ENCODE peak calls at places on chromosomes 2 and 18, in eight cellular contexts. One of them, this sample, is unnamed.

GRCh38 chr2:25557179-25558036 is 116.0 kb downstream of the DTNB start:
- DNase-seq in DMS153: no peak
- DNase-seq in stimulated activated CD4-positive, alpha-beta T cell treated with anti-CD3 and anti-CD28 coated beads, TNF-alpha, amount 100 ng/mL, for 4 hours: no peak
- DNase-seq in esophagus squamous epithelium: no peak
- DNase-seq in CD8-positive, alpha-beta T cell: no peak
- DNase-seq in stimulated activated CD8-positive, alpha-beta memory T cell treated with anti-CD3 and anti-CD28 coated beads, Interleukin-12 subunit alpha, Interleukin-12 subunit beta, amount 100 ng/mL, for 4 hours: no peak
- DNase-seq in HEK293T: no peak
- DNase-seq in tibial artery: no peak
- DNase-seq in this sample: no peak

GRCh38 chr2:223585691-223586090 is 16.5 kb downstream of the SCG2 start:
- DNase-seq in DMS153: peak; percentile 84
- DNase-seq in CD8-positive, alpha-beta T cell: no peak
- DNase-seq in stimulated activated CD4-positive, alpha-beta T cell treated with anti-CD3 and anti-CD28 coated beads, TNF-alpha, amount 100 ng/mL, for 4 hours: no peak
- DNase-seq in HEK293T: no peak
- DNase-seq in stimulated activated CD8-positive, alpha-beta memory T cell treated with anti-CD3 and anti-CD28 coated beads, Interleukin-12 subunit alpha, Interleukin-12 subunit beta, amount 100 ng/mL, for 4 hours: no peak
- DNase-seq in tibial artery: no peak
- DNase-seq in esophagus squamous epithelium: no peak
- DNase-seq in this sample: no peak

GRCh38 chr2:222319576-222320440 is 21.0 kb upstream of the PAX3 start:
- DNase-seq in HEK293T: peak; percentile 44
- DNase-seq in tibial artery: no peak
- DNase-seq in esophagus squamous epithelium: no peak
- DNase-seq in stimulated activated CD8-positive, alpha-beta memory T cell treated with anti-CD3 and anti-CD28 coated beads, Interleukin-12 subunit alpha, Interleukin-12 subunit beta, amount 100 ng/mL, for 4 hours: no peak
- DNase-seq in CD8-positive, alpha-beta T cell: no peak
- DNase-seq in stimulated activated CD4-positive, alpha-beta T cell treated with anti-CD3 and anti-CD28 coated beads, TNF-alpha, amount 100 ng/mL, for 4 hours: no peak
- DNase-seq in DMS153: peak; percentile 41
- DNase-seq in this sample: no peak

GRCh38 chr2:42141687-42142475 is 27.3 kb upstream of the EML4 start:
- DNase-seq in stimulated activated CD8-positive, alpha-beta memory T cell treated with anti-CD3 and anti-CD28 coated beads, Interleukin-12 subunit alpha, Interleukin-12 subunit beta, amount 100 ng/mL, for 4 hours: no peak
- DNase-seq in stimulated activated CD4-positive, alpha-beta T cell treated with anti-CD3 and anti-CD28 coated beads, TNF-alpha, amount 100 ng/mL, for 4 hours: no peak
- DNase-seq in esophagus squamous epithelium: no peak
- DNase-seq in HEK293T: peak; percentile 65
- DNase-seq in CD8-positive, alpha-beta T cell: no peak
- DNase-seq in DMS153: peak; percentile 78
- DNase-seq in tibial artery: peak; percentile 75
- DNase-seq in this sample: no peak

GRCh38 chr2:54423213-54423612 is 32.9 kb upstream of the SPTBN1 start:
- DNase-seq in DMS153: no peak
- DNase-seq in HEK293T: no peak
- DNase-seq in stimulated activated CD8-positive, alpha-beta memory T cell treated with anti-CD3 and anti-CD28 coated beads, Interleukin-12 subunit alpha, Interleukin-12 subunit beta, amount 100 ng/mL, for 4 hours: no peak
- DNase-seq in stimulated activated CD4-positive, alpha-beta T cell treated with anti-CD3 and anti-CD28 coated beads, TNF-alpha, amount 100 ng/mL, for 4 hours: no peak
- DNase-seq in esophagus squamous epithelium: no peak
- DNase-seq in tibial artery: no peak
- DNase-seq in CD8-positive, alpha-beta T cell: no peak
- DNase-seq in this sample: no peak

GRCh38 chr2:180829261-180829660 is 151.1 kb upstream of the UBE2E3 start:
- DNase-seq in stimulated activated CD4-positive, alpha-beta T cell treated with anti-CD3 and anti-CD28 coated beads, TNF-alpha, amount 100 ng/mL, for 4 hours: no peak
- DNase-seq in DMS153: no peak
- DNase-seq in HEK293T: no peak
- DNase-seq in stimulated activated CD8-positive, alpha-beta memory T cell treated with anti-CD3 and anti-CD28 coated beads, Interleukin-12 subunit alpha, Interleukin-12 subunit beta, amount 100 ng/mL, for 4 hours: no peak
- DNase-seq in tibial artery: no peak
- DNase-seq in esophagus squamous epithelium: no peak
- DNase-seq in CD8-positive, alpha-beta T cell: no peak
- DNase-seq in this sample: no peak

GRCh38 chr2:229401126-229401865 is 130.2 kb upstream of the PID1 start:
- DNase-seq in stimulated activated CD8-positive, alpha-beta memory T cell treated with anti-CD3 and anti-CD28 coated beads, Interleukin-12 subunit alpha, Interleukin-12 subunit beta, amount 100 ng/mL, for 4 hours: no peak
- DNase-seq in HEK293T: no peak
- DNase-seq in esophagus squamous epithelium: no peak
- DNase-seq in tibial artery: no peak
- DNase-seq in stimulated activated CD4-positive, alpha-beta T cell treated with anti-CD3 and anti-CD28 coated beads, TNF-alpha, amount 100 ng/mL, for 4 hours: no peak
- DNase-seq in DMS153: no peak
- DNase-seq in CD8-positive, alpha-beta T cell: no peak
- DNase-seq in this sample: no peak

GRCh38 chr18:35861367-35862114 is 110.9 kb upstream of the RMP24 start:
- DNase-seq in stimulated activated CD4-positive, alpha-beta T cell treated with anti-CD3 and anti-CD28 coated beads, TNF-alpha, amount 100 ng/mL, for 4 hours: no peak
- DNase-seq in stimulated activated CD8-positive, alpha-beta memory T cell treated with anti-CD3 and anti-CD28 coated beads, Interleukin-12 subunit alpha, Interleukin-12 subunit beta, amount 100 ng/mL, for 4 hours: no peak
- DNase-seq in esophagus squamous epithelium: no peak
- DNase-seq in tibial artery: no peak
- DNase-seq in DMS153: no peak
- DNase-seq in HEK293T: no peak
- DNase-seq in CD8-positive, alpha-beta T cell: no peak
- DNase-seq in this sample: no peak

GRCh38 chr2:120797421-120798289 is 62.0 kb downstream of the GLI2 start:
- DNase-seq in CD8-positive, alpha-beta T cell: no peak
- DNase-seq in tibial artery: no peak
- DNase-seq in HEK293T: no peak
- DNase-seq in stimulated activated CD4-positive, alpha-beta T cell treated with anti-CD3 and anti-CD28 coated beads, TNF-alpha, amount 100 ng/mL, for 4 hours: no peak
- DNase-seq in stimulated activated CD8-positive, alpha-beta memory T cell treated with anti-CD3 and anti-CD28 coated beads, Interleukin-12 subunit alpha, Interleukin-12 subunit beta, amount 100 ng/mL, for 4 hours: no peak
- DNase-seq in DMS153: no peak
- DNase-seq in esophagus squamous epithelium: no peak
- DNase-seq in this sample: no peak

GRCh38 chr18:48820483-48821250 is 130.1 kb downstream of the SMAD7 start:
- DNase-seq in esophagus squamous epithelium: no peak
- DNase-seq in stimulated activated CD4-positive, alpha-beta T cell treated with anti-CD3 and anti-CD28 coated beads, TNF-alpha, amount 100 ng/mL, for 4 hours: no peak
- DNase-seq in DMS153: no peak
- DNase-seq in stimulated activated CD8-positive, alpha-beta memory T cell treated with anti-CD3 and anti-CD28 coated beads, Interleukin-12 subunit alpha, Interleukin-12 subunit beta, amount 100 ng/mL, for 4 hours: no peak
- DNase-seq in CD8-positive, alpha-beta T cell: no peak
- DNase-seq in HEK293T: no peak
- DNase-seq in tibial artery: peak; percentile 57
- DNase-seq in this sample: no peak

GRCh38 chr18:50126466-50126865 is 68.5 kb downstream of the MYO5B start:
- DNase-seq in esophagus squamous epithelium: no peak
- DNase-seq in stimulated activated CD8-positive, alpha-beta memory T cell treated with anti-CD3 and anti-CD28 coated beads, Interleukin-12 subunit alpha, Interleukin-12 subunit beta, amount 100 ng/mL, for 4 hours: no peak
- DNase-seq in CD8-positive, alpha-beta T cell: no peak
- DNase-seq in DMS153: no peak
- DNase-seq in stimulated activated CD4-positive, alpha-beta T cell treated with anti-CD3 and anti-CD28 coated beads, TNF-alpha, amount 100 ng/mL, for 4 hours: no peak
- DNase-seq in HEK293T: no peak
- DNase-seq in tibial artery: no peak
- DNase-seq in this sample: no peak

GRCh38 chr2:231661422-231662027 is 46.8 kb upstream of the PTMA start:
- DNase-seq in DMS153: no peak
- DNase-seq in CD8-positive, alpha-beta T cell: no peak
- DNase-seq in tibial artery: no peak
- DNase-seq in esophagus squamous epithelium: no peak
- DNase-seq in stimulated activated CD8-positive, alpha-beta memory T cell treated with anti-CD3 and anti-CD28 coated beads, Interleukin-12 subunit alpha, Interleukin-12 subunit beta, amount 100 ng/mL, for 4 hours: no peak
- DNase-seq in HEK293T: no peak
- DNase-seq in stimulated activated CD4-positive, alpha-beta T cell treated with anti-CD3 and anti-CD28 coated beads, TNF-alpha, amount 100 ng/mL, for 4 hours: no peak
- DNase-seq in this sample: no peak

GRCh38 chr18:79400591-79401381 is 5.1 kb downstream of the NFATC1 start:
- DNase-seq in CD8-positive, alpha-beta T cell: peak; percentile 83
- DNase-seq in stimulated activated CD8-positive, alpha-beta memory T cell treated with anti-CD3 and anti-CD28 coated beads, Interleukin-12 subunit alpha, Interleukin-12 subunit beta, amount 100 ng/mL, for 4 hours: peak; percentile 30
- DNase-seq in HEK293T: no peak
- DNase-seq in DMS153: no peak
- DNase-seq in esophagus squamous epithelium: no peak
- DNase-seq in tibial artery: no peak
- DNase-seq in stimulated activated CD4-positive, alpha-beta T cell treated with anti-CD3 and anti-CD28 coated beads, TNF-alpha, amount 100 ng/mL, for 4 hours: no peak
- DNase-seq in this sample: peak; percentile 65

GRCh38 chr18:49846263-49846662 is 32.9 kb upstream of the ACAA2 start:
- DNase-seq in esophagus squamous epithelium: no peak
- DNase-seq in stimulated activated CD8-positive, alpha-beta memory T cell treated with anti-CD3 and anti-CD28 coated beads, Interleukin-12 subunit alpha, Interleukin-12 subunit beta, amount 100 ng/mL, for 4 hours: no peak
- DNase-seq in tibial artery: no peak
- DNase-seq in CD8-positive, alpha-beta T cell: no peak
- DNase-seq in HEK293T: no peak
- DNase-seq in DMS153: no peak
- DNase-seq in stimulated activated CD4-positive, alpha-beta T cell treated with anti-CD3 and anti-CD28 coated beads, TNF-alpha, amount 100 ng/mL, for 4 hours: no peak
- DNase-seq in this sample: no peak

GRCh38 chr2:75647771-75648170 is 1.2 kb downstream of the MRPL19 start:
- DNase-seq in tibial artery: no peak
- DNase-seq in esophagus squamous epithelium: no peak
- DNase-seq in stimulated activated CD4-positive, alpha-beta T cell treated with anti-CD3 and anti-CD28 coated beads, TNF-alpha, amount 100 ng/mL, for 4 hours: no peak
- DNase-seq in CD8-positive, alpha-beta T cell: no peak
- DNase-seq in stimulated activated CD8-positive, alpha-beta memory T cell treated with anti-CD3 and anti-CD28 coated beads, Interleukin-12 subunit alpha, Interleukin-12 subunit beta, amount 100 ng/mL, for 4 hours: no peak
- DNase-seq in DMS153: no peak
- DNase-seq in HEK293T: no peak
- DNase-seq in this sample: no peak

GRCh38 chr2:239291505-239292350 is 109.1 kb downstream of the HDAC4 start:
- DNase-seq in CD8-positive, alpha-beta T cell: no peak
- DNase-seq in stimulated activated CD4-positive, alpha-beta T cell treated with anti-CD3 and anti-CD28 coated beads, TNF-alpha, amount 100 ng/mL, for 4 hours: no peak
- DNase-seq in tibial artery: peak; percentile 56
- DNase-seq in DMS153: peak; percentile 83
- DNase-seq in HEK293T: no peak
- DNase-seq in stimulated activated CD8-positive, alpha-beta memory T cell treated with anti-CD3 and anti-CD28 coated beads, Interleukin-12 subunit alpha, Interleukin-12 subunit beta, amount 100 ng/mL, for 4 hours: no peak
- DNase-seq in esophagus squamous epithelium: no peak
- DNase-seq in this sample: no peak

GRCh38 chr2:99420751-99421299 is 69.0 kb downstream of the REV1 start:
- DNase-seq in CD8-positive, alpha-beta T cell: no peak
- DNase-seq in HEK293T: no peak
- DNase-seq in DMS153: no peak
- DNase-seq in esophagus squamous epithelium: no peak
- DNase-seq in stimulated activated CD4-positive, alpha-beta T cell treated with anti-CD3 and anti-CD28 coated beads, TNF-alpha, amount 100 ng/mL, for 4 hours: no peak
- DNase-seq in stimulated activated CD8-positive, alpha-beta memory T cell treated with anti-CD3 and anti-CD28 coated beads, Interleukin-12 subunit alpha, Interleukin-12 subunit beta, amount 100 ng/mL, for 4 hours: no peak
- DNase-seq in tibial artery: no peak
- DNase-seq in this sample: no peak

GRCh38 chr2:79585701-79586428 is 73.0 kb downstream of the CTNNA2 start:
- DNase-seq in CD8-positive, alpha-beta T cell: no peak
- DNase-seq in HEK293T: no peak
- DNase-seq in stimulated activated CD8-positive, alpha-beta memory T cell treated with anti-CD3 and anti-CD28 coated beads, Interleukin-12 subunit alpha, Interleukin-12 subunit beta, amount 100 ng/mL, for 4 hours: no peak
- DNase-seq in stimulated activated CD4-positive, alpha-beta T cell treated with anti-CD3 and anti-CD28 coated beads, TNF-alpha, amount 100 ng/mL, for 4 hours: no peak
- DNase-seq in tibial artery: no peak
- DNase-seq in esophagus squamous epithelium: no peak
- DNase-seq in DMS153: no peak
- DNase-seq in this sample: no peak

GRCh38 chr2:113755690-113756063 is 765 bp downstream of the SLC35F5 start:
- DNase-seq in stimulated activated CD8-positive, alpha-beta memory T cell treated with anti-CD3 and anti-CD28 coated beads, Interleukin-12 subunit alpha, Interleukin-12 subunit beta, amount 100 ng/mL, for 4 hours: no peak
- DNase-seq in CD8-positive, alpha-beta T cell: no peak
- DNase-seq in stimulated activated CD4-positive, alpha-beta T cell treated with anti-CD3 and anti-CD28 coated beads, TNF-alpha, amount 100 ng/mL, for 4 hours: no peak
- DNase-seq in DMS153: no peak
- DNase-seq in esophagus squamous epithelium: no peak
- DNase-seq in tibial artery: no peak
- DNase-seq in HEK293T: no peak
- DNase-seq in this sample: peak; percentile 12

GRCh38 chr18:46051731-46052461 is 20.2 kb downstream of the PSTPIP2 start:
- DNase-seq in DMS153: no peak
- DNase-seq in esophagus squamous epithelium: no peak
- DNase-seq in HEK293T: no peak
- DNase-seq in tibial artery: no peak
- DNase-seq in CD8-positive, alpha-beta T cell: no peak
- DNase-seq in stimulated activated CD8-positive, alpha-beta memory T cell treated with anti-CD3 and anti-CD28 coated beads, Interleukin-12 subunit alpha, Interleukin-12 subunit beta, amount 100 ng/mL, for 4 hours: no peak
- DNase-seq in stimulated activated CD4-positive, alpha-beta T cell treated with anti-CD3 and anti-CD28 coated beads, TNF-alpha, amount 100 ng/mL, for 4 hours: no peak
- DNase-seq in this sample: no peak

GRCh38 chr2:199975297-199975895 is 20.0 kb downstream of the MAIP1 start:
- DNase-seq in tibial artery: no peak
- DNase-seq in DMS153: no peak
- DNase-seq in esophagus squamous epithelium: no peak
- DNase-seq in stimulated activated CD4-positive, alpha-beta T cell treated with anti-CD3 and anti-CD28 coated beads, TNF-alpha, amount 100 ng/mL, for 4 hours: no peak
- DNase-seq in CD8-positive, alpha-beta T cell: no peak
- DNase-seq in stimulated activated CD8-positive, alpha-beta memory T cell treated with anti-CD3 and anti-CD28 coated beads, Interleukin-12 subunit alpha, Interleukin-12 subunit beta, amount 100 ng/mL, for 4 hours: no peak
- DNase-seq in HEK293T: no peak
- DNase-seq in this sample: no peak

GRCh38 chr2:12201369-12201768 is 454.9 kb downstream of the LPIN1 start:
- DNase-seq in tibial artery: no peak
- DNase-seq in HEK293T: no peak
- DNase-seq in DMS153: no peak
- DNase-seq in esophagus squamous epithelium: no peak
- DNase-seq in stimulated activated CD4-positive, alpha-beta T cell treated with anti-CD3 and anti-CD28 coated beads, TNF-alpha, amount 100 ng/mL, for 4 hours: no peak
- DNase-seq in stimulated activated CD8-positive, alpha-beta memory T cell treated with anti-CD3 and anti-CD28 coated beads, Interleukin-12 subunit alpha, Interleukin-12 subunit beta, amount 100 ng/mL, for 4 hours: no peak
- DNase-seq in CD8-positive, alpha-beta T cell: no peak
- DNase-seq in this sample: no peak

GRCh38 chr2:15563227-15564100 is 2.3 kb upstream of the NBAS start:
- DNase-seq in stimulated activated CD4-positive, alpha-beta T cell treated with anti-CD3 and anti-CD28 coated beads, TNF-alpha, amount 100 ng/mL, for 4 hours: no peak
- DNase-seq in HEK293T: no peak
- DNase-seq in esophagus squamous epithelium: no peak
- DNase-seq in CD8-positive, alpha-beta T cell: no peak
- DNase-seq in tibial artery: no peak
- DNase-seq in DMS153: no peak
- DNase-seq in stimulated activated CD8-positive, alpha-beta memory T cell treated with anti-CD3 and anti-CD28 coated beads, Interleukin-12 subunit alpha, Interleukin-12 subunit beta, amount 100 ng/mL, for 4 hours: no peak
- DNase-seq in this sample: no peak

GRCh38 chr2:31235504-31235902 is 1.6 kb downstream of the EHD3 start:
- DNase-seq in stimulated activated CD4-positive, alpha-beta T cell treated with anti-CD3 and anti-CD28 coated beads, TNF-alpha, amount 100 ng/mL, for 4 hours: no peak
- DNase-seq in stimulated activated CD8-positive, alpha-beta memory T cell treated with anti-CD3 and anti-CD28 coated beads, Interleukin-12 subunit alpha, Interleukin-12 subunit beta, amount 100 ng/mL, for 4 hours: no peak
- DNase-seq in DMS153: no peak
- DNase-seq in esophagus squamous epithelium: no peak
- DNase-seq in tibial artery: no peak
- DNase-seq in HEK293T: no peak
- DNase-seq in CD8-positive, alpha-beta T cell: no peak
- DNase-seq in this sample: no peak

GRCh38 chr2:109516445-109517117 is 97.2 kb downstream of the SEPTIN10 start:
- DNase-seq in CD8-positive, alpha-beta T cell: no peak
- DNase-seq in HEK293T: peak; percentile 86
- DNase-seq in DMS153: peak; percentile 21
- DNase-seq in stimulated activated CD4-positive, alpha-beta T cell treated with anti-CD3 and anti-CD28 coated beads, TNF-alpha, amount 100 ng/mL, for 4 hours: no peak
- DNase-seq in esophagus squamous epithelium: no peak
- DNase-seq in stimulated activated CD8-positive, alpha-beta memory T cell treated with anti-CD3 and anti-CD28 coated beads, Interleukin-12 subunit alpha, Interleukin-12 subunit beta, amount 100 ng/mL, for 4 hours: no peak
- DNase-seq in tibial artery: no peak
- DNase-seq in this sample: no peak

GRCh38 chr2:118697771-118698170 is 149.7 kb downstream of the EN1 start:
- DNase-seq in CD8-positive, alpha-beta T cell: no peak
- DNase-seq in stimulated activated CD8-positive, alpha-beta memory T cell treated with anti-CD3 and anti-CD28 coated beads, Interleukin-12 subunit alpha, Interleukin-12 subunit beta, amount 100 ng/mL, for 4 hours: no peak
- DNase-seq in DMS153: no peak
- DNase-seq in tibial artery: no peak
- DNase-seq in esophagus squamous epithelium: no peak
- DNase-seq in HEK293T: no peak
- DNase-seq in stimulated activated CD4-positive, alpha-beta T cell treated with anti-CD3 and anti-CD28 coated beads, TNF-alpha, amount 100 ng/mL, for 4 hours: no peak
- DNase-seq in this sample: no peak

GRCh38 chr18:4444306-4444705 is 10.8 kb downstream of the DLGAP1 start:
- DNase-seq in HEK293T: no peak
- DNase-seq in stimulated activated CD4-positive, alpha-beta T cell treated with anti-CD3 and anti-CD28 coated beads, TNF-alpha, amount 100 ng/mL, for 4 hours: no peak
- DNase-seq in tibial artery: no peak
- DNase-seq in esophagus squamous epithelium: no peak
- DNase-seq in CD8-positive, alpha-beta T cell: no peak
- DNase-seq in DMS153: no peak
- DNase-seq in stimulated activated CD8-positive, alpha-beta memory T cell treated with anti-CD3 and anti-CD28 coated beads, Interleukin-12 subunit alpha, Interleukin-12 subunit beta, amount 100 ng/mL, for 4 hours: no peak
- DNase-seq in this sample: no peak

This sample was measured in naive thymus-derived CD4-positive, alpha-beta T cell.